ENCODE peak calls at places on chromosomes 6 and 20, in five cellular contexts. M is GM12865, A is GM10248, F is choroid plexus epithelial cell, E is upper lobe of right lung. I is an unnamed sample.

GRCh38 chr20:17026346-17026745 is 200.5 kb upstream of the PCSK2 start:
- DNase-seq in E (no peak), M (no peak), A (no peak), F (no peak), I (no peak)

GRCh38 chr20:577167-577791 is 32.8 kb downstream of the TCF15 start:
- DNase-seq in F (no peak), E (no peak), A (no peak), M (peak), I (no peak)

GRCh38 chr6:165973473-165973872 is 194.2 kb downstream of the TBXT start:
- DNase-seq in E (no peak), A (no peak), M (no peak), F (no peak), I (no peak)

GRCh38 chr20:45592574-45593189 is 13.6 kb upstream of the WFDC8 start:
- DNase-seq in M (peak), A (peak), F (peak), E (no peak), I (peak)

GRCh38 chr6:163406320-163406719 is 8.2 kb upstream of the QKI start:
- DNase-seq in M (no peak), F (peak), E (no peak), A (no peak), I (no peak)

GRCh38 chr6:136113736-136114173 is 136.4 kb downstream of the MTFR2 start:
- DNase-seq in A (no peak), E (no peak), F (peak), M (no peak), I (no peak)

GRCh38 chr20:36574278-36575065 is 1.1 kb downstream of the TGIF2 start:
- DNase-seq in M (peak), E (peak), A (peak), F (peak), I (peak)

GRCh38 chr6:143872211-143872610 is 7.9 kb downstream of the ZC2HC1B start:
- DNase-seq in M (peak), E (no peak), A (peak), F (peak), I (peak)

GRCh38 chr20:4999788-5000187 is 1.5 kb downstream of the SLC23A2 start:
- DNase-seq in E (no peak), M (no peak), F (no peak), A (no peak), I (peak)

GRCh38 chr6:149149682-149150081 is 167.8 kb upstream of the TAB2 start:
- DNase-seq in E (no peak), A (no peak), M (no peak), F (no peak), I (no peak)

DNA sequence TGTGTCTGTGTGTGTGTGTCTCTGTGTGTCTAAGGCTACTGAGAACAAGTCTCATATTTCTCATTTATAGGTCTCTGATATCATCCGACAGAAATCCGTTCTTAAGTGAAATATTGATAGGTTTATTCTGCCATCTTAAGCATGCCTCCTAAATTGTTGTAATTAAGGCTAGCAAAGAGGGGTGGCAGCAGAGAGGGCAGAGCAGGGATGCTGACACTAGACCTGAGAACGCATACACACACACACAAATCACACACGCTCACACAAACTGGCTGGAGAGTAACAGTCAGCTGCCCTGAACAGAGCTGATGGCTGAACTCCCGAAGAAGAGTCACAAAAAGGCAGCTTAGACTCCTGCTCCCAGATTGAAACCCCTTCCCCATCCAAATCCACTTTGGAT is 85.0 kb upstream of the LRFN2 start:
- DNase-seq in M (no peak), E (no peak), A (no peak), F (no peak), I (no peak)
- TF ChIP-seq CTCF in M (peak), E (no peak), A (no peak), F (no peak), I (no peak)

GRCh38 chr20:20796766-20797415 is 84.4 kb upstream of the RALGAPA2 start:
- DNase-seq in E (no peak), A (no peak), M (no peak), F (no peak), I (no peak)
- TF ChIP-seq CTCF in E (no peak), A (no peak), M (no peak), F (no peak), I (no peak)

GRCh38 chr6:168136001-168136400 is 57.0 kb upstream of the FRMD1 start:
- DNase-seq in M (no peak), F (no peak), E (no peak), A (no peak), I (no peak)
- TF ChIP-seq CTCF in M (no peak), F (no peak), E (no peak), A (no peak), I (no peak)

GRCh38 chr6:62519574-62519973 is 233.5 kb upstream of the KHDRBS2 start:
- DNase-seq in E (no peak), A (no peak), F (no peak), M (no peak), I (no peak)

GRCh38 chr6:62516287-62517152 is 230.5 kb upstream of the KHDRBS2 start:
- DNase-seq in M (no peak), A (no peak), E (no peak), F (no peak), I (no peak)
- TF ChIP-seq CTCF in M (no peak), A (no peak), E (no peak), F (no peak), I (no peak)

DNA sequence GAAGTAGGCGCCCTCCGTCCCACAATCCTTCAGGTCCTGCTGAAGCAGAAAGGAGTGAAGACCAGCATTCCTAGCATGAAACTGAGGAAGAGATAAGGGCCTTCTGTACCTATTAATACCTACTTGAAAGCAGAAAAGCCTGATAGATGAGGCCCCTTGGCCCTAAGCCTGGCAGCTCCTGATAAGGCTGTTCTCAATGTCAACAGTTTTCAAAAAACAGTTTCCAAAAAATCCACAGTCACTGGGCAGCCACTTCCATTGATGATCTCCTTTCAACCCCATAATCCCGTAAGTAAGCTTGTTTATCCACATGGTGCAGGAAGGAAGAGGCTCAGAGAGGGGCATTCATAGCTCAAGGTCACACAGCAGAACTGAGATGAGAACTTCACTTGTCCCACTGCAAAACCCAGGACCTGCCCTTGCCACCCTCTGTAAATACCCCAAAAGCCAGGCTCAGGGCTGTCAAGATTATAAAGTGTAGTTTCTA is 2.8 kb upstream of the E2F1 start:
- DNase-seq in A (no peak), E (no peak), M (no peak), F (no peak), I (no peak)
- TF ChIP-seq CTCF in A (no peak), E (no peak), M (no peak), F (no peak), I (no peak)

GRCh38 chr20:57269148-57269984 is 2.9 kb upstream of the BMP7 start:
- DNase-seq in A (no peak), E (no peak), M (no peak), F (no peak), I (no peak)

GRCh38 chr20:57272883-57273282 is 6.4 kb upstream of the BMP7 start:
- DNase-seq in A (no peak), E (no peak), F (no peak), M (no peak), I (no peak)

GRCh38 chr20:57268399-57269076 is 2.1 kb upstream of the BMP7 start:
- DNase-seq in F (no peak), A (no peak), E (no peak), M (no peak), I (no peak)

GRCh38 chr20:57267158-57267821 is 849 bp upstream of the BMP7 start:
- DNase-seq in M (no peak), F (no peak), A (no peak), E (no peak), I (peak)

GRCh38 chr20:57270204-57270937 is 3.9 kb upstream of the BMP7 start:
- DNase-seq in E (no peak), M (no peak), F (no peak), A (no peak), I (no peak)
- TF ChIP-seq CTCF in E (no peak), M (no peak), F (no peak), A (no peak), I (no peak)

I was measured in GM20000.